ENCODE peak calls at places on chromosome 11, in ten cellular contexts. F is left lung, E is cardiac fibroblast, U is AG04450, A is pancreas, P is cardiac muscle cell, W is foreskin fibroblast, O is neural progenitor cell, M is bronchial epithelial cell, G is retinal pigment epithelial cell. I is an unnamed sample.
A peak's percentile ranks its signal among the peaks of the same experiment; 100 is the strongest.

GRCh38 chr11:72629266-72629665 is 45.0 kb downstream of the PDE2A start:
- DNase-seq in F (no peak), E (no peak), U (no peak), A (no peak), P (no peak), W (no peak), O (no peak), M (no peak), G (no peak), I (no peak)

GRCh38 chr11:9825315-9825714 is 161.4 kb downstream of the SWAP70 start:
- DNase-seq in F (no peak), E (peak; percentile 26), U (no peak), A (no peak), P (no peak), W (peak; percentile 51), O (no peak), M (peak; percentile 90), G (no peak), I (no peak)

GRCh38 chr11:2796508-2797180 is 88.9 kb downstream of the CDKN1C start:
- DNase-seq in F (peak; percentile 23), E (no peak), U (no peak), A (peak; percentile 48), P (no peak), W (no peak), O (no peak), M (no peak), G (no peak), I (no peak)

GRCh38 chr11:63535734-63536133 is 874 bp upstream of the PLAAT4 start:
- DNase-seq in F (no peak), E (no peak), U (no peak), A (no peak), P (no peak), W (no peak), O (no peak), M (no peak), G (no peak), I (no peak)

GRCh38 chr11:4087551-4087950 is 7.0 kb upstream of the RRM1 start:
- DNase-seq in F (no peak), E (no peak), U (no peak), A (no peak), P (no peak), W (peak; percentile 26), O (no peak), M (no peak), G (no peak), I (no peak)

GRCh38 chr11:6474423-6474792 is 667 bp upstream of the TRIM3 start:
- DNase-seq in F (no peak), E (no peak), U (no peak), A (no peak), P (no peak), W (no peak), O (no peak), M (no peak), G (no peak), I (no peak)

GRCh38 chr11:2649400-2649799 is 50.4 kb downstream of the KCNQ1OT1 start:
- DNase-seq in F (no peak), E (no peak), U (no peak), A (no peak), P (no peak), W (no peak), O (no peak), M (no peak), G (no peak), I (no peak)

GRCh38 chr11:125593113-125593761 is 585 bp downstream of the STT3A start:
- DNase-seq in F (no peak), E (peak; percentile 50), U (no peak), A (no peak), P (no peak), W (peak; percentile 50), O (no peak), M (peak; percentile 30), G (peak; percentile 5), I (no peak)

GRCh38 chr11:74838188-74838587 is 89.5 kb downstream of the RNF169 start:
- DNase-seq in F (no peak), E (peak; percentile 8), U (no peak), A (no peak), P (no peak), W (no peak), O (no peak), M (no peak), G (no peak), I (no peak)

GRCh38 chr11:2656859-2657258 is 42.9 kb downstream of the KCNQ1OT1 start:
- DNase-seq in F (no peak), E (no peak), U (no peak), A (no peak), P (no peak), W (no peak), O (no peak), M (no peak), G (no peak), I (no peak)

GRCh38 chr11:116981216-116981887 is 116.9 kb downstream of the SIK3 start:
- DNase-seq in F (no peak), E (peak; percentile 28), U (no peak), A (no peak), P (no peak), W (no peak), O (no peak), M (no peak), G (no peak), I (no peak)

GRCh38 chr11:86116996-86117705 is 48.3 kb upstream of the PICALM start:
- DNase-seq in F (no peak), E (peak; percentile 54), U (no peak), A (no peak), P (no peak), W (no peak), O (no peak), M (peak; percentile 56), G (no peak), I (no peak)

GRCh38 chr11:45850446-45850845 is 3.2 kb downstream of the CRY2 start:
- DNase-seq in F (no peak), E (peak; percentile 35), U (no peak), A (no peak), P (no peak), W (peak; percentile 65), O (no peak), M (no peak), G (no peak), I (no peak)

GRCh38 chr11:45853616-45854219 is 6.4 kb downstream of the CRY2 start:
- DNase-seq in F (no peak), E (no peak), U (no peak), A (no peak), P (peak; percentile 46), W (no peak), O (no peak), M (no peak), G (no peak), I (no peak)

GRCh38 chr11:45855308-45855707 is 8.0 kb downstream of the CRY2 start:
- DNase-seq in F (no peak), E (no peak), U (no peak), A (no peak), P (no peak), W (peak; percentile 21), O (no peak), M (no peak), G (no peak), I (no peak)

GRCh38 chr11:45852712-45853101 is 5.4 kb downstream of the CRY2 start:
- DNase-seq in F (no peak), E (peak; percentile 9), U (no peak), A (no peak), P (no peak), W (no peak), O (no peak), M (no peak), G (no peak), I (no peak)

GRCh38 chr11:45852018-45852711 is 4.9 kb downstream of the CRY2 start:
- DNase-seq in F (no peak), E (no peak), U (no peak), A (no peak), P (no peak), W (no peak), O (no peak), M (no peak), G (no peak), I (no peak)
- TF ChIP-seq CTCF in F (no peak), E (no peak), U (no peak), A (no peak), P (no peak), W (no peak), O (no peak), M (no peak), G (no peak), I (no peak)

GRCh38 chr11:119320593-119321524 is 3.9 kb upstream of the MCAM start:
- DNase-seq in F (no peak), E (peak; percentile 66), U (no peak), A (no peak), P (peak; percentile 65), W (peak; percentile 71), O (peak; percentile 71), M (no peak), G (no peak), I (no peak)
- H3K4me3 ChIP-seq in F (peak overlapping the region; percentile 44), E (peak overlapping the region; percentile 35), U (peak overlapping the region; percentile 48), A (peak overlapping the region; percentile 36), P (peak overlapping the region; percentile 9), W (peak overlapping the region; percentile 39), O (peak overlapping the region; percentile 48), M (peak overlapping the region; percentile 41), G (peak overlapping the region; percentile 46), I (peak overlapping the region; percentile 31)

DNA sequence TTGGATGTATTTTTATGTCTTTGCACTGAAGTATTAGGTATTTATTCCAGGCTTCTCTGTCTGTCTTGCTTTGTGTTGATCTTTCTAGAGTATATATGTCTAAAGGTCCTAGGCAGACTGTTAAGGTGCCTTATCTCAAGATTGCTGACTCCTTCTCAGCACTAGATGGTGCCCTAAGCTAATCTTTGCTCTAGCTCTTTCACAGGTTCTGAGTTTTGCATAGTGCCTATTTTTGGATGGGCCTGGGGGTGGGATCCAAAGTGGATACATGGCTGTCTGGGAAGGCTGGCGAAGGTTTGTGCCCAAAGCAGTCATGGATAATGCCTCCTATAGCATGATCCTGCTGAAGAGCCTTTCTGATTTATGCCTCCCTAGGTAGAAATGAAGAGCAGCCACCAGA is 154.9 kb downstream of the TRPC6 start:
- DNase-seq in F (no peak), E (peak; percentile 34), U (no peak), A (no peak), P (peak; percentile 24), W (peak; percentile 48), O (peak; percentile 57), M (peak; percentile 52), G (no peak), I (no peak)
- TF ChIP-seq CTCF in F (peak; percentile 8), E (peak; percentile 44), U (peak; percentile 67), A (peak; percentile 16), P (peak; percentile 39), W (peak; percentile 69), O (peak; percentile 73), M (peak; percentile 66), G (peak; percentile 55), I (peak; percentile 46)

DNA sequence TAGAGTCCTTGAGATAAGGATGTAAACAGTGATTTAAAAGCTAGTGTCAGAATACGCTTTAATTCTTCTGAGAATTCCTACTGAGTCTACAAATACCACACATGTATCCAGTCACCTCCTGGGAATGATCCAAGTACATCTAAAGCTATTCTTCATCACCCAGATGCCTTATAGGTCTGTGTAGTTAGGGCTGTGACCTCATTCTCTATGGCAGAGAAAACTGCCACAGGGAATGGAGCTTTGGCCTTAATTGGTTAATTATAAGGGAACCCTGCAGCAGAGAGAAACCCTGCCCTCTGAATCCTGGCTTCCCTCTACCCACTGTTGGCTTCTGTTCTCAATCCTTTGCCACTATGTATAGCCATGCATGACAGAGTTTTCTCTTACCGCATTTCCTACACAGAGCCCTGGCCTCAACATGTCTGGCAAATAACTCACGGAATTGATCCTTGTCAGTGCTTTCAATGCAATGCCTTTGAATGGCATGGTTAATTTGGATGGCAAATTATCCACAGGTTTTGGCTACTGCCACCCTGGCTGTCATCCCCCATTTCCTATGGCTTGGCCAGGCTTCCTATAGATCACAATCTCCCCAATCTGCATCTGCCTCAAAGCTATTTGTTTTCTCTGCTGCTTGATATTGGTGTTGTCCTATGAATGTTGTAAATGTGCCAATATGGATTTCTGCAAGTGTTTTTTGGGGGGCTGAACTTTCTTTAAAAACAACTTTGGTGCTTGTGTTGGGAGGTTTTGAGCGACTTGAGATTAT is 2.9 kb downstream of the DIXDC1 start:
- DNase-seq in F (no peak), E (peak; percentile 69), U (peak; percentile 68), A (no peak), P (no peak), W (peak; percentile 93), O (no peak), M (peak; percentile 87), G (peak; percentile 72), I (no peak)
- H3K4me3 ChIP-seq in F (no peak overlapping the region), E (no peak overlapping the region), U (no peak overlapping the region), A (no peak overlapping the region), P (no peak overlapping the region), W (no peak overlapping the region), O (no peak overlapping the region), M (no peak overlapping the region), G (no peak overlapping the region), I (peak overlapping the region; percentile 66)

I was measured in HFF-Myc.